ENCODE peak calls at places on chromosomes 3 and 15, in nine cellular contexts. B is coronary artery; S is cardiac muscle cell; H is CD8-positive, alpha-beta memory T cell; Z is right lobe of liver; A is stomach; G is AG10803; I is WERI-Rb-1; T is lung. V is an unnamed sample.

GRCh38 chr3:16884748-16885587 is at the start of gene PLCL2:
- DNase-seq in B (peak; percentile 76), H (peak; percentile 58), S (peak; percentile 69), G (peak; percentile 29), Z (peak; percentile 67), I (peak; percentile 63), T (peak; percentile 38), A (peak; percentile 50), V (peak; percentile 81)

GRCh38 chr15:35206060-35206675 is 121.1 kb upstream of the NANOGP8 start:
- DNase-seq in H (no peak), Z (no peak), B (no peak), A (no peak), G (no peak), S (no peak), I (no peak), T (no peak), V (peak; percentile 23)

GRCh38 chr15:38479286-38479685 is 25.4 kb downstream of the FAM98B start:
- DNase-seq in B (no peak), I (no peak), H (no peak), A (no peak), Z (no peak), S (no peak), G (peak; percentile 29), T (no peak), V (no peak)

GRCh38 chr3:129123314-129124060 is 1.9 kb upstream of the RAB43 start:
- DNase-seq in I (no peak), T (no peak), Z (no peak), B (no peak), S (no peak), G (peak; percentile 67), A (no peak), H (peak; percentile 24), V (no peak)

GRCh38 chr3:152261329-152261728 is 7.4 kb upstream of the MBNL1 start:
- DNase-seq in Z (no peak), I (no peak), S (no peak), B (no peak), T (no peak), G (no peak), H (no peak), A (no peak), V (no peak)

GRCh38 chr15:30953731-30954378 is 37.6 kb downstream of the MTMR10 start:
- DNase-seq in B (no peak), H (no peak), T (peak; percentile 38), I (no peak), Z (no peak), S (no peak), A (no peak), G (peak; percentile 93), V (peak; percentile 20)

GRCh38 chr3:55615694-55616310 is 128.7 kb upstream of the WNT5A start:
- DNase-seq in T (no peak), I (no peak), B (no peak), S (peak; percentile 39), G (peak; percentile 38), Z (no peak), A (no peak), H (no peak), V (peak; percentile 29)

GRCh38 chr15:68580883-68581155 is 2.0 kb downstream of the CORO2B start:
- DNase-seq in H (no peak), Z (no peak), G (no peak), S (no peak), I (no peak), T (no peak), A (no peak), B (no peak), V (no peak)

GRCh38 chr3:42547401-42547945 is 34.3 kb downstream of the SEC22C start:
- DNase-seq in H (peak; percentile 48), G (peak; percentile 33), S (peak; percentile 73), Z (peak; percentile 75), I (peak; percentile 75), A (peak; percentile 82), T (peak; percentile 74), B (no peak), V (peak; percentile 82)

GRCh38 chr3:49602877-49603411 is 48.7 kb downstream of the BSN start:
- DNase-seq in B (no peak), S (no peak), A (peak; percentile 32), Z (no peak), I (no peak), T (no peak), G (no peak), H (peak; percentile 25), V (no peak)

DNA sequence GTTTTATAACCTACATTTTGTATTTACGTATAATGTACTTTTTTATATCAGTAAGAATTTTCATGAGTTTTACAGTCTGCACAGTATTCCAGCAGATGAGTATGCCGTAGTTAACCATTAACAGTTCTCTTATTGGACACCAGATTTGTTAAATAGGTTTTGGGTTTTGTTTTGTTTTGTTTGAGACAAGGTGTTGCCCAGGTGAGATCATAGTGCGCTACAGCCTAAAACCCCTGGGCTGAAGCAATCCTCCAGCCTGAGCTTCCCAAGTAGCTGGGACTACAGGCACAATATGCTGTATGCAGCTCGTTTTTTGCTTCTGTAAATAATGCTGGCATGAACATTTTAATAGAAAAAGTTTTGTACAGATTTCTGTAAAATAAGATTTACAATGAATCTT is 88.6 kb upstream of the CHD2 start:
- DNase-seq in I (no peak), A (no peak), Z (peak; percentile 42), H (no peak), S (no peak), T (no peak), G (no peak), B (no peak), V (no peak)
- H3K4me3 ChIP-seq in I (no peak overlapping the region), A (no peak overlapping the region), Z (peak overlapping the region; percentile 20), H (no peak overlapping the region), S (peak overlapping the region; percentile 44), T (no peak overlapping the region), G (no peak overlapping the region), B (peak overlapping the region; percentile 70), V (no peak overlapping the region)

GRCh38 chr15:79430901-79431635 is 1.1 kb upstream of the MINAR1 start:
- DNase-seq in B (no peak), S (peak; percentile 30), H (no peak), T (no peak), I (no peak), A (no peak), Z (no peak), G (peak; percentile 3), V (peak; percentile 43)

GRCh38 chr15:79432345-79433311 is 492 bp downstream of the MINAR1 start:
- DNase-seq in I (no peak), B (no peak), T (no peak), Z (no peak), G (peak; percentile 13), S (no peak), A (no peak), H (no peak), V (peak; percentile 83)

GRCh38 chr15:79433610-79434009 is 1.5 kb downstream of the MINAR1 start:
- DNase-seq in T (no peak), G (no peak), H (no peak), Z (no peak), S (no peak), A (no peak), I (no peak), B (no peak), V (peak; percentile 64)

GRCh38 chr15:79434361-79434760 is 2.2 kb downstream of the MINAR1 start:
- DNase-seq in G (no peak), Z (no peak), S (no peak), B (no peak), A (no peak), H (no peak), I (no peak), T (no peak), V (no peak)

GRCh38 chr15:79431636-79432344 is at the start of gene MINAR1:
- DNase-seq in G (peak; percentile 50), Z (no peak), H (no peak), T (no peak), I (peak; percentile 62), A (no peak), B (no peak), S (peak; percentile 79), V (peak; percentile 76)
- H3K4me3 ChIP-seq in G (peak within 1 kb of the TSS; percentile 62), Z (peak within 1 kb of the TSS; percentile 39), H (no peak within 1 kb of the TSS), T (peak within 1 kb of the TSS; percentile 30), I (peak within 1 kb of the TSS; percentile 43), A (peak within 1 kb of the TSS; percentile 52), B (peak within 1 kb of the TSS; percentile 77), S (peak within 1 kb of the TSS; percentile 53), V (peak within 1 kb of the TSS; percentile 54)

GRCh38 chr15:93072440-93073394 is 16.3 kb downstream of the RGMA start:
- DNase-seq in H (no peak), B (no peak), I (peak; percentile 76), T (peak; percentile 77), S (peak; percentile 95), G (peak; percentile 60), A (peak; percentile 69), Z (no peak), V (peak; percentile 98)
- H3K4me3 ChIP-seq in H (no peak overlapping the region), B (peak overlapping the region; percentile 87), I (peak overlapping the region; percentile 58), T (peak overlapping the region; percentile 49), S (peak overlapping the region; percentile 87), G (peak overlapping the region; percentile 73), A (peak overlapping the region; percentile 79), Z (peak overlapping the region; percentile 36), V (peak overlapping the region; percentile 82)

GRCh38 chr3:14403636-14404395 is 1.4 kb downstream of the SLC6A6 start:
- DNase-seq in T (peak; percentile 56), S (peak; percentile 34), B (peak; percentile 83), I (no peak), A (peak; percentile 58), Z (peak; percentile 37), G (no peak), H (no peak), V (peak; percentile 56)
- H3K4me3 ChIP-seq in T (peak overlapping the region; percentile 63), S (peak overlapping the region; percentile 65), B (peak overlapping the region; percentile 82), I (peak overlapping the region; percentile 76), A (peak overlapping the region; percentile 61), Z (peak overlapping the region; percentile 51), G (peak overlapping the region; percentile 94), H (peak overlapping the region; percentile 98), V (peak overlapping the region; percentile 88)

V was measured in H7.